ENCODE peak calls at places on chromosomes 5 and 9, in nine cellular contexts. W, C, A, U, Q, R, M, T and G are unnamed samples.

GRCh38 chr5:23506329-23507236 is 826 bp upstream of the PRDM9 start:
- DNase-seq in W (no peak), C (no peak), A (peak), U (no peak), Q (no peak), R (peak), M (no peak), T (no peak), G (peak)

GRCh38 chr5:109413463-109413862 is 3.7 kb upstream of the PJA2 start:
- DNase-seq in W (peak), C (no peak), A (peak), U (no peak), Q (no peak), R (peak), M (peak), T (peak), G (no peak)

GRCh38 chr5:62268239-62268638 is 37.8 kb upstream of the KIF2A start:
- DNase-seq in W (no peak), C (no peak), A (peak), U (no peak), Q (no peak), R (peak), M (no peak), T (no peak), G (peak)

GRCh38 chr5:67338416-67338815 is 141.8 kb upstream of the CD180 start:
- DNase-seq in W (no peak), C (no peak), A (no peak), U (no peak), Q (no peak), R (no peak), M (no peak), T (no peak), G (no peak)

GRCh38 chr9:113588936-113589335 is 125.4 kb downstream of the RGS3 start:
- DNase-seq in W (no peak), C (no peak), A (no peak), U (no peak), Q (no peak), R (no peak), M (no peak), T (no peak), G (no peak)

GRCh38 chr9:133919253-133920115 is 72.6 kb downstream of the VAV2 start:
- DNase-seq in W (no peak), C (no peak), A (no peak), U (no peak), Q (no peak), R (no peak), M (no peak), T (peak), G (no peak)

GRCh38 chr9:77951369-77951768 is 80.2 kb downstream of the GNAQ start:
- DNase-seq in W (no peak), C (no peak), A (no peak), U (no peak), Q (no peak), R (no peak), M (no peak), T (no peak), G (no peak)

GRCh38 chr5:10761842-10762165 is 770 bp upstream of the DAP start:
- DNase-seq in W (no peak), C (no peak), A (no peak), U (no peak), Q (no peak), R (no peak), M (peak), T (peak), G (no peak)

GRCh38 chr5:1652873-1653707 is 129.3 kb upstream of the LPCAT1 start:
- DNase-seq in W (no peak), C (no peak), A (no peak), U (peak), Q (peak), R (no peak), M (peak), T (no peak), G (no peak)

GRCh38 chr5:32225445-32225844 is 51.3 kb upstream of the GOLPH3 start:
- DNase-seq in W (no peak), C (no peak), A (no peak), U (no peak), Q (no peak), R (peak), M (no peak), T (peak), G (no peak)

GRCh38 chr9:69470186-69470977 is 145.4 kb downstream of the ENTREP1 start:
- DNase-seq in W (no peak), C (no peak), A (peak), U (no peak), Q (no peak), R (peak), M (no peak), T (no peak), G (no peak)

GRCh38 chr5:167720676-167721260 is 570.7 kb upstream of the WWC1 start:
- DNase-seq in W (no peak), C (no peak), A (no peak), U (no peak), Q (no peak), R (no peak), M (no peak), T (peak), G (no peak)

GRCh38 chr9:34547960-34548603 is 25.3 kb upstream of the ENHO start:
- DNase-seq in W (peak), C (peak), A (peak), U (no peak), Q (no peak), R (peak), M (peak), T (peak), G (peak)

GRCh38 chr9:96566401-96567202 is 53.0 kb downstream of the CDC14B start:
- DNase-seq in W (peak), C (peak), A (peak), U (peak), Q (no peak), R (peak), M (peak), T (no peak), G (peak)

GRCh38 chr9:20043035-20043434 is 254.2 kb upstream of the SLC24A2 start:
- DNase-seq in W (no peak), C (peak), A (no peak), U (peak), Q (no peak), R (no peak), M (peak), T (no peak), G (no peak)

GRCh38 chr5:149990518-149991376 is 9.7 kb downstream of the TIGD6 start:
- DNase-seq in W (peak), C (peak), A (peak), U (peak), Q (no peak), R (peak), M (peak), T (peak), G (peak)

GRCh38 chr9:83199240-83199639 is 136.3 kb upstream of the RASEF start:
- DNase-seq in W (peak), C (no peak), A (peak), U (no peak), Q (no peak), R (peak), M (peak), T (peak), G (peak)

GRCh38 chr5:446864-447263 is 3.9 kb downstream of the EXOC3 start:
- DNase-seq in W (no peak), C (peak), A (peak), U (peak), Q (no peak), R (peak), M (peak), T (peak), G (peak)

GRCh38 chr5:157282150-157282549 is 16.2 kb downstream of the CYFIP2 start:
- DNase-seq in W (no peak), C (no peak), A (no peak), U (no peak), Q (no peak), R (no peak), M (no peak), T (no peak), G (no peak)
- H3K4me3 ChIP-seq in W (no peak), C (no peak), A (no peak), U (no peak), Q (no peak), R (no peak), M (no peak), T (no peak), G (no peak)

GRCh38 chr5:60356716-60357115 is 343.2 kb downstream of the DEPDC1B start:
- DNase-seq in W (no peak), C (no peak), A (no peak), U (no peak), Q (no peak), R (no peak), M (no peak), T (no peak), G (no peak)
- H3K4me3 ChIP-seq in W (no peak), C (no peak), A (no peak), U (no peak), Q (no peak), R (no peak), M (no peak), T (no peak), G (no peak)

GRCh38 chr5:145951071-145951470 is 14.7 kb downstream of the SH3RF2 start:
- DNase-seq in W (no peak), C (no peak), A (peak), U (no peak), Q (no peak), R (no peak), M (no peak), T (peak), G (no peak)
- H3K4me3 ChIP-seq in W (no peak), C (no peak), A (no peak), U (no peak), Q (no peak), R (no peak), M (no peak), T (no peak), G (no peak)

GRCh38 chr5:172008689-172009141 is 2.3 kb upstream of the FBXW11 start:
- DNase-seq in W (no peak), C (no peak), A (no peak), U (no peak), Q (no peak), R (no peak), M (no peak), T (no peak), G (peak)
- H3K4me3 ChIP-seq in W (no peak), C (no peak), A (no peak), U (no peak), Q (no peak), R (no peak), M (no peak), T (no peak), G (no peak)

GRCh38 chr9:117720066-117720465 is 15.9 kb downstream of the TLR4 start:
- DNase-seq in W (no peak), C (no peak), A (no peak), U (no peak), Q (no peak), R (no peak), M (no peak), T (no peak), G (no peak)
- H3K4me3 ChIP-seq in W (no peak), C (no peak), A (no peak), U (no peak), Q (no peak), R (no peak), M (no peak), T (no peak), G (no peak)

DNA sequence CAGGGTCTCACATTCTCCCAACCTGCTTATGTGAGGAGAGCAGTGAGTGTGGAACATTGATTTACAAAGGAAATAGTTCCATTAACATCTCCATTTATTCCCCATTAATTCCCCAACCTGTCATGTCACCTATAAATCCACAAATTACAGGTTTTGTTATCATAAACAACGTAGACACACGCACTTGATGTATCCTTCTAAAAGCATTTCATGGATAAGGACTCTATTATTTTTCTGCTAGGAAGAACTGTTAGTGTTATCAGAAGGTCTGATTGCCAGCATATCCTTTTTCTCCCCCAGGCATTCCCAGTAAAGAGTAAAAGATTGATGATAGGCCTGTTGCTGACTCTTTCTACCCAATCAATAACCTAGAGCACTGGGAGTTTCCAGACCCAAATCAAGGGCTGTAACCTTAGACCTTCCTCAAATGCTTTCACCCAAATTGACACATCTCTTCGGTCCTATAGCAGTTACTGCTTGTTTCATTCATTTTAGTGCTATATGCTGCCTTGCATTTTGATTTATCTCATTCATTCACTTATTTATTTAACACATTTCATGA is 60.8 kb downstream of the RFK start:
- DNase-seq in W (no peak), C (no peak), A (no peak), U (no peak), Q (no peak), R (no peak), M (no peak), T (no peak), G (no peak)
- H3K4me3 ChIP-seq in W (no peak), C (no peak), A (no peak), U (no peak), Q (no peak), R (no peak), M (no peak), T (no peak), G (no peak)

DNA sequence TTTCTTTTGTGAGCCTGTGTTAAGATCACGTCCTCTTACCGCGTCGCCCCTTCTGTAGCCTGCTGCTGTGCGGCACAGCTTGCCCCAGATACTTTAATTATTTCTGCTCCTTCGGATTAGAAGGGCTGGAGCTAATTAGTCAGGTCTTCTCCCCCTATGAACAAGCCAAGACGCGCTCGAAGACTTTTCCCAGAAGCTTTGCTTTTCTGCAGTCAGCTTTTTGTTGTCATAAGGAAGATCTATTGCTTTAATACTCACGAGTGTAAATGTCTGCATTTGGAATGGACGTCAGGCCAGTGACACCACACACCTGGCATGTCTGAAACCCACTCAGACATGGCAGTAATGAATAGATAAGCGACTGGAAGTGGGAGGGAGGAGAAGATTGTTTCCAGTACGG is 37.0 kb downstream of the PRUNE2 start:
- DNase-seq in W (peak), C (no peak), A (no peak), U (no peak), Q (no peak), R (no peak), M (no peak), T (no peak), G (peak)
- H3K4me3 ChIP-seq in W (no peak), C (no peak), A (no peak), U (no peak), Q (no peak), R (no peak), M (no peak), T (no peak), G (no peak)